ENCODE peak calls at places on chromosomes 5 and 9, in nine cellular contexts. Q is CD8-positive, alpha-beta T cell; T is uterus; P is sigmoid colon; F is body of pancreas; W is osteoblast; V is PC-9; Z is thoracic aorta; G is neural progenitor cell. X is an unnamed sample.

GRCh38 chr9:123358181-123358894 is 2.3 kb downstream of the CRB2 start:
- DNase-seq in G (peak; percentile 96), Q (no peak), P (no peak), F (no peak), V (no peak), T (no peak), Z (no peak), W (peak; percentile 50), X (no peak)

GRCh38 chr9:100170556-100170955 is 71.5 kb downstream of the INVS start:
- DNase-seq in Q (no peak), V (no peak), G (no peak), T (no peak), F (no peak), W (no peak), Z (no peak), P (no peak), X (no peak)

GRCh38 chr5:17381926-17382325 is 116.1 kb upstream of the TAF11L2 start:
- DNase-seq in G (no peak), T (no peak), W (no peak), Q (no peak), V (no peak), F (no peak), P (peak; percentile 69), Z (no peak), X (peak; percentile 81)

GRCh38 chr5:148778891-148779290 is 47.5 kb upstream of the ADRB2 start:
- DNase-seq in W (no peak), F (no peak), V (no peak), Z (no peak), T (no peak), P (no peak), Q (no peak), G (no peak), X (no peak)

GRCh38 chr9:27160636-27161035 is 51.6 kb downstream of the TEK start:
- DNase-seq in Q (no peak), W (no peak), F (no peak), P (no peak), Z (no peak), V (no peak), T (no peak), G (no peak), X (no peak)

GRCh38 chr5:148653840-148654781 is at the start of gene HTR4:
- DNase-seq in G (peak; percentile 36), Z (no peak), F (no peak), T (no peak), W (no peak), V (no peak), Q (no peak), P (peak; percentile 58), X (no peak)

GRCh38 chr5:80573062-80573461 is 3.0 kb upstream of the ANKRD34B start:
- DNase-seq in P (no peak), V (no peak), Q (no peak), Z (no peak), W (no peak), F (no peak), G (no peak), T (no peak), X (no peak)

GRCh38 chr9:131126059-131126426 is 657 bp downstream of the NUP214 start:
- DNase-seq in T (no peak), V (no peak), P (no peak), Q (no peak), F (no peak), W (no peak), G (peak; percentile 13), Z (no peak), X (no peak)

GRCh38 chr5:61559722-61560121 is 227.7 kb downstream of the ZSWIM6 start:
- DNase-seq in Z (no peak), T (no peak), F (no peak), V (no peak), Q (no peak), P (no peak), W (no peak), G (no peak), X (no peak)

GRCh38 chr9:5629312-5630037 is 568 bp downstream of the RIC1 start:
- DNase-seq in W (peak; percentile 85), P (peak; percentile 78), F (peak; percentile 58), V (peak; percentile 19), Z (no peak), T (peak; percentile 26), Q (peak; percentile 31), G (peak; percentile 66), X (no peak)

GRCh38 chr5:3000631-3001030 is 249.2 kb upstream of the IRX2 start:
- DNase-seq in F (no peak), Q (no peak), P (no peak), V (no peak), Z (no peak), G (no peak), W (no peak), T (no peak), X (no peak)

GRCh38 chr9:95940265-95940664 is 64.8 kb downstream of the ERCC6L2 start:
- DNase-seq in P (no peak), W (no peak), T (no peak), V (no peak), F (no peak), Q (no peak), G (no peak), Z (no peak), X (no peak)
- H3K36me3 ChIP-seq in P (peaks cover 25% of the 10 kb centered on the region), W (peaks cover 17% of the 10 kb centered on the region), T (no peaks in the 10 kb centered on the region), V (peaks cover 19% of the 10 kb centered on the region), F (peaks cover 5% of the 10 kb centered on the region), Q (peaks cover 15% of the 10 kb centered on the region), G (peaks cover 50% of the 10 kb centered on the region), Z (peaks cover 10% of the 10 kb centered on the region), X (no peaks in the 10 kb centered on the region)

GRCh38 chr5:623531-623930 is 11.4 kb downstream of the CEP72 start:
- DNase-seq in T (no peak), Z (no peak), G (no peak), F (no peak), Q (no peak), W (peak; percentile 68), V (no peak), P (no peak), X (peak; percentile 61)

GRCh38 chr5:621341-621761 is 9.2 kb downstream of the CEP72 start:
- DNase-seq in V (no peak), W (no peak), G (no peak), T (peak; percentile 3), Q (no peak), P (peak; percentile 46), F (peak; percentile 7), Z (no peak), X (peak; percentile 51)

GRCh38 chr5:622946-623522 is 10.9 kb downstream of the CEP72 start:
- DNase-seq in Z (no peak), V (no peak), F (no peak), P (peak; percentile 57), T (no peak), Q (no peak), W (peak; percentile 67), G (no peak), X (peak; percentile 63)

GRCh38 chr5:620586-621180 is 8.5 kb downstream of the CEP72 start:
- DNase-seq in P (peak; percentile 41), V (no peak), T (peak; percentile 4), W (peak; percentile 45), Q (no peak), G (no peak), F (no peak), Z (no peak), X (peak; percentile 53)

DNA sequence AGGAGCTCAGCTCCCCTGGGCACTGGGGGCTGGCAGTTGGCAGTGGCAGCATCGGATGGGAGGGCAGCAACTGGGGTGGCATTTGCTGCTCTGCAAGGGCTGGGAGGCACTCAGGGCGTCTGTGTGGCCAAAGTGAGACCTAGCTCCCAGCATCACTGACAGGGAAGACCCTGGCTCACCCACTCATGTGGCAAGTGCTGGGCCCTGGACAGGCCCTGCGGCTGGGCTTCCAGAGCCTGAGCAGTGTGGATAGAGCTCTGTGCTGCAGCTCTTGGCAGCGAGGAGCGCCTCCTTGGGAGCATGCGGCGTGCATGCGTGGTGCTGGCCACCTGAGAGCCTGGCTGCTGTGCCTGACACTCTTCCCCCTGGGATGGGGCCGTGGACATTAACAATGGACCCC is 10.2 kb downstream of the CEP72 start:
- DNase-seq in Z (no peak), G (no peak), F (no peak), Q (no peak), T (no peak), P (peak; percentile 35), V (no peak), W (peak; percentile 34), X (peak; percentile 50)
- H3K36me3 ChIP-seq in Z (peaks cover 9% of the 10 kb centered on the region), G (no peaks in the 10 kb centered on the region), F (no peaks in the 10 kb centered on the region), Q (peaks cover 26% of the 10 kb centered on the region), T (no peaks in the 10 kb centered on the region), P (peaks cover 9% of the 10 kb centered on the region), V (peaks cover 19% of the 10 kb centered on the region), W (peaks cover 21% of the 10 kb centered on the region), X (no peaks in the 10 kb centered on the region)

GRCh38 chr5:154653764-154654483 is 101.3 kb upstream of the LARP1 start:
- DNase-seq in V (no peak), G (no peak), F (no peak), Z (no peak), T (no peak), W (no peak), P (no peak), Q (no peak), X (peak; percentile 72)
- H3K36me3 ChIP-seq in V (no peaks in the 10 kb centered on the region), G (no peaks in the 10 kb centered on the region), F (no peaks in the 10 kb centered on the region), Z (no peaks in the 10 kb centered on the region), T (no peaks in the 10 kb centered on the region), W (no peaks in the 10 kb centered on the region), P (no peaks in the 10 kb centered on the region), Q (no peaks in the 10 kb centered on the region), X (no peaks in the 10 kb centered on the region)

GRCh38 chr9:111937301-111937700 is 40.7 kb downstream of the UGCG start:
- DNase-seq in V (no peak), G (no peak), P (no peak), Q (no peak), T (no peak), F (no peak), Z (no peak), W (peak; percentile 6), X (no peak)
- H3K36me3 ChIP-seq in V (peaks cover 25% of the 10 kb centered on the region), G (peaks cover 12% of the 10 kb centered on the region), P (peaks cover 13% of the 10 kb centered on the region), Q (peaks cover under 1% of the 10 kb centered on the region), T (no peaks in the 10 kb centered on the region), F (peaks cover 4% of the 10 kb centered on the region), Z (peaks cover 8% of the 10 kb centered on the region), W (peaks cover 56% of the 10 kb centered on the region), X (peaks cover 36% of the 10 kb centered on the region)

DNA sequence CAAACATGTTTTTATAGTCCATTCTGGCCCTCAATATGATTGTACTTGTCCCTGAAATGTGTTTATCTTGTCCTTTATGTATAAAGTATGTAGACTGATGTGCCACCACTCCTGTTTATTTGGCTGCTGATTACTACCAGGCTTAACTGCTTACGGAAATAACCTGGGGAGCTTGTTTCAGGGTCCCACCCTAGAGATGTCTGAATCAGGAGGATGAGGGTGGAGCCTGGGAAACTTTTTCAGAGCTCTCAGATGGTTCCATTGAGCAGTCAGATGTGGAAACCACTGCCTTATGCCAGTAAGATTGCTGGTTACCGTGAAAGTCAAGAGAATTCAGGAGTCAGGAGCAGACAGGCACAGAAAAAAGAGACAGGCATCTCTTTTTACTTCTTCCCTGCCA is 19.2 kb downstream of the SLC23A1 start:
- DNase-seq in P (no peak), W (no peak), G (no peak), V (no peak), F (no peak), T (no peak), Q (no peak), Z (no peak), X (no peak)
- H3K36me3 ChIP-seq in P (peaks cover 31% of the 10 kb centered on the region), W (peaks cover 39% of the 10 kb centered on the region), G (peaks cover 27% of the 10 kb centered on the region), V (peaks cover 18% of the 10 kb centered on the region), F (peaks cover 4% of the 10 kb centered on the region), T (no peaks in the 10 kb centered on the region), Q (peaks cover 34% of the 10 kb centered on the region), Z (peaks cover 41% of the 10 kb centered on the region), X (peaks cover 79% of the 10 kb centered on the region)

DNA sequence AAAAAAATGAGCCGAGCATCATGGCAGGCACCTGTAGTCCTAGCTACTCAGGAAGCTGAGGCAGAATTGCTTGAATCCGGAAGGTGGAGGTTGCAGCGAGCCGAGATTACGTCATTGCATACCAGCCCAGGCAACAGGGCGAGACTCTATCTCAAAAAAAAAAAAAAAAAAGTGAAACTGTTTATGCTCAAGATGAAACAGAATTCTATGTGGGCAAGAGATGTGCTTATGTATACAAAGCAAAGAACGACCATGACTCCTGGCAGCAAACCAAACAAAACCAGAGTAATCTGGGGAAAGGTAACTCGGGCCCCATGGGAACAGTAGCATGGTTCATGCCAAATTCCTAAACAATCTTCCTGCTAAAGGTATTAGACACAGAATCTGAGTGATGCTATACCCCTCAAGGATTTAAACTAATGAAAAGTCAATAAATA is 32.6 kb upstream of the PLAC8L1 start:
- DNase-seq in W (no peak), F (no peak), Z (no peak), P (no peak), G (no peak), Q (no peak), T (no peak), V (peak; percentile 78), X (no peak)
- H3K36me3 ChIP-seq in W (peaks cover 72% of the 10 kb centered on the region), F (no peaks in the 10 kb centered on the region), Z (peaks cover 2% of the 10 kb centered on the region), P (peaks cover 33% of the 10 kb centered on the region), G (peaks cover 30% of the 10 kb centered on the region), Q (peaks cover 26% of the 10 kb centered on the region), T (no peaks in the 10 kb centered on the region), V (peaks cover 61% of the 10 kb centered on the region), X (peaks cover 68% of the 10 kb centered on the region)

X was measured in spleen.